ENCODE peak calls at places on chromosomes 3 and 15, in five cellular contexts. B, W, L, K and Q are unnamed samples.

GRCh38 chr15:42053010-42053409 is 32.2 kb upstream of the PLA2G4E start:
- DNase-seq in B (no peak), W (no peak), L (no peak), K (no peak), Q (no peak)

GRCh38 chr3:23232016-23232415 is 28.9 kb downstream of the UBE2E2 start:
- DNase-seq in B (no peak), W (no peak), L (no peak), K (no peak), Q (no peak)

GRCh38 chr3:126621627-126622345 is 33.1 kb downstream of the TXNRD3 start:
- DNase-seq in B (no peak), W (no peak), L (no peak), K (no peak), Q (no peak)

GRCh38 chr3:25246921-25247320 is 181.1 kb upstream of the RARB start:
- DNase-seq in B (no peak), W (no peak), L (no peak), K (no peak), Q (no peak)

GRCh38 chr3:46953265-46954010 is 23.1 kb downstream of the CCDC12 start:
- DNase-seq in B (no peak), W (no peak), L (no peak), K (no peak), Q (no peak)

GRCh38 chr15:98951004-98951403 is 56.6 kb downstream of the PGPEP1L start:
- DNase-seq in B (no peak), W (no peak), L (no peak), K (no peak), Q (no peak)

GRCh38 chr3:69747511-69748248 is 8.4 kb downstream of the MITF start:
- DNase-seq in B (no peak), W (no peak), L (no peak), K (no peak), Q (no peak)

GRCh38 chr3:22587446-22587845 is 615.7 kb upstream of the UBE2E2 start:
- DNase-seq in B (no peak), W (no peak), L (no peak), K (no peak), Q (no peak)

GRCh38 chr15:64464271-64465005 is 4.1 kb downstream of the ZNF609 start:
- DNase-seq in B (no peak), W (no peak), L (no peak), K (no peak), Q (peak; percentile 35)

GRCh38 chr15:58504674-58505234 is 73.0 kb downstream of the LIPC start:
- DNase-seq in B (no peak), W (no peak), L (no peak), K (no peak), Q (no peak)

GRCh38 chr15:91954211-91954804 is 100.8 kb downstream of the SLCO3A1 start:
- DNase-seq in B (no peak), W (no peak), L (no peak), K (no peak), Q (no peak)

GRCh38 chr15:73464602-73465001 is 21.6 kb downstream of the REC114 start:
- DNase-seq in B (no peak), W (no peak), L (no peak), K (no peak), Q (no peak)

GRCh38 chr3:126913524-126913923 is 69.4 kb upstream of the PLXNA1 start:
- DNase-seq in B (no peak), W (no peak), L (no peak), K (no peak), Q (no peak)

GRCh38 chr15:69988541-69989225 is 109.0 kb downstream of the TLE3 start:
- DNase-seq in B (no peak), W (no peak), L (no peak), K (no peak), Q (no peak)

GRCh38 chr15:63372753-63373152 is 8.9 kb downstream of the CA12 start:
- DNase-seq in B (no peak), W (no peak), L (no peak), K (no peak), Q (no peak)

GRCh38 chr15:63373330-63373729 is 8.3 kb downstream of the CA12 start:
- DNase-seq in B (no peak), W (no peak), L (no peak), K (no peak), Q (no peak)

GRCh38 chr15:63372018-63372705 is 9.5 kb downstream of the CA12 start:
- DNase-seq in B (no peak), W (peak; percentile 28), L (peak; percentile 39), K (peak; percentile 68), Q (no peak)

GRCh38 chr15:63373866-63374548 is 7.6 kb downstream of the CA12 start:
- DNase-seq in B (no peak), W (no peak), L (no peak), K (no peak), Q (no peak)

DNA sequence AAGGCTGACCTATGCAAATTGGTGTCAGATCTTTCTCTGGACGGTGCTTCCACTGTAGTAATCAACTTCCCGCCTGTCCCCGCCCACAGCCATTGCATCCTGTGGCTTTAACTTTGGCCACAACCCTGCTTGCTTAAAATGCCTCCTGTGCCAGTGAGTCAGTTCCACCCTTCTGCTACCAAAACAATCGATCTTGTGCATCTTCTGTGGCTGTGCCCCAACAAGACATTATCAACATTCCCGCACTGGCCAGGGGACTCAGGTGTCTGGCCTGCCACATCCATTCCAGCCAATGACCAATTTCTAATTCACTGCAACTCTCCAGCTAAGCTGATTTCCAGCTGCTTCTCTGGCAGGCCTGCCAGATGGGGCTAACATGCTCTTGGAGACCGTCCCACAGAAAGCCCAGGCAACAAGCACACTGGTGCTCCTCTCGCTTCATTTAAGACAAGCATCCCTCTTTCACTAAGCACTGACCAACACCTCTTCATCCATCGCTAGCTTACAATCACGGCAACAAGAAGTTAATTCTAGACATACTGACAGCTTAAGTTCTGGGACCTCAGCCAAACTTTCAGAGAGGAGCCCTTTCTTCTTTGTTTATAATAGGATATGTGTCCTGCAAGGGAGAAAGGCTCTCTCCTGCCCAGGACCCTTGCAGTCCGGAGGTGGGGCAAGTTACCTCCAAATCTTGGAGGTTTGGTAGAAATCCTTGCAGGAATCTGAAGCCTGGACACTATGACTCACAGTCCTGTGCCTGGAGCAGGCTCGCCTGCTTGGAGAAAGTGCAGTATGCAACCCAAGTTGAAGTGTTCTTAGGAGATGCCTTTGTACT is 6.7 kb downstream of the CA12 start:
- DNase-seq in B (peak; percentile 45), W (peak; percentile 21), L (peak; percentile 57), K (no peak), Q (no peak)
- H3K27ac ChIP-seq in B (peak overlapping the region; percentile 56), W (no peak overlapping the region), L (no peak overlapping the region), K (peak overlapping the region; percentile 34), Q (no peak overlapping the region)

GRCh38 chr15:26235864-26236263 is 372.7 kb upstream of the ATP10A start:
- DNase-seq in B (no peak), W (no peak), L (no peak), K (no peak), Q (no peak)
- H3K9me3 ChIP-seq in B (peaks cover 3% of the 10 kb centered on the region), W (no peaks in the 10 kb centered on the region), L (no peaks in the 10 kb centered on the region), K (no peaks in the 10 kb centered on the region), Q (no peaks in the 10 kb centered on the region)

DNA sequence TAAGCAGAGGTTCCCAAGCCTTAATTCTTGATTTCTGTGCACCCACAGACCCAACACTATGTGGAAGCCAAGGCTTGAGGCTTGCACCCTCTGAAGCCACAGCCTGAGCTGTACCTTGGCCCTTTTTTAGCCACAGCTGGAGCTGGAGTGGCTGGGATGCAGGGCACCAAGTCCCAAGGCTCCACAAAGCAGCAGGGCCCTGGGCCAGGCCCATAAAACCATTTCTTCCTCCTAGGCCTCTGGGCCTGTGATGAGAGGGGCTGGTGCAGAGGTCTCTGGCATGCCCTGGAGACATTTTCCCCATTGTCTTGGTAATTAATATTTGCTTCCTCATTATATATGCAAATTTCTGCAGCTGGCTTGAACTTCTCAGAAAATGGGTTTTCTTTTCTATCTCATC is 60.9 kb upstream of the GSK3B start:
- DNase-seq in B (no peak), W (no peak), L (no peak), K (no peak), Q (no peak)
- H3K4me1 ChIP-seq in B (peaks cover 9% of the 10 kb centered on the region), W (no peaks in the 10 kb centered on the region), L (no peaks in the 10 kb centered on the region), K (no peaks in the 10 kb centered on the region), Q (no peaks in the 10 kb centered on the region)

DNA sequence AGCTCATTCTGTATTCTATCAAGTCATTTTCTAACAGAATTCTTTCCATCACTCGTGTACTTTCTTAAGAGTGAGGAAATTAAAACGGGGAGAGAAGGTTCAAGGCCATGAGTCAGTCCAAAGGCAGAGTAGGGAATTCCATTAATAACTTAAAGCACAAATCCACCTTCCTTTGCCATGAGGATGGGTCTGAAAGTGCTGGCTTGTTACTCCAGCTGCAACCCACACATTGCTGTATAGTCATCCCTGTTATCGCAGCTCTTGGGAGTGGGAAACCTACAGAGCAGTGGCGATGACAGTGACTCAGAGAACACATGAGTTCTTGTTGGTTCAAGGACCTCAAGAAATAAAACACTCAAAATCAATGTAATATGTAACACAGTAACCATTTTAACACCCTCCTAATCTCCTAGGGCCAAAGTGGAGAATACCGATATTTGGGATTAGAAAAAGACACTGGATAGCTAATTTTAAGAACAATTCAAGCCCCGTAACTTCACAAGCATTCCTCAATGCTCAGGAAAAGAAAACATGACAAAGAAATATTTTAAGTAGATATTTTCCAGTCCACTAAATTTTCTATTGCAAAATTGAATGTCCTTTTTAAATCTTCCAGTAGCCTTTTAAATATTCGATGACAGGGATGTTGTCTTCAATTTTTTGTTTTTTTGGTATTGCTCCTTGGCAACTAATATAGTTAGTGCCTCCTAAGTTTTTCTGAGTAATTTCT is 179.9 kb upstream of the THBS1 start:
- DNase-seq in B (no peak), W (peak; percentile 42), L (no peak), K (no peak), Q (no peak)
- H3K27ac ChIP-seq in B (no peak overlapping the region), W (no peak overlapping the region), L (no peak overlapping the region), K (peak overlapping the region; percentile 47), Q (no peak overlapping the region)